ENCODE peak calls at places on chromosome 19, in nine cellular contexts. One of them, this sample, is unnamed.

GRCh38 chr19:41427647-41428480 is 690 bp upstream of the B3GNT8 start:
- DNase-seq in ovary: peak
- DNase-seq in adrenal gland: peak
- DNase-seq in uterus: peak
- DNase-seq in K562: peak
- DNase-seq in IMR-90: no peak
- DNase-seq in transverse colon: peak
- DNase-seq in heart left ventricle: peak
- DNase-seq in A549: no peak
- DNase-seq in this sample: peak

GRCh38 chr19:4859697-4860096 is 7.8 kb downstream of the PLIN3 start:
- DNase-seq in heart left ventricle: no peak
- DNase-seq in uterus: no peak
- DNase-seq in ovary: no peak
- DNase-seq in transverse colon: no peak
- DNase-seq in A549: no peak
- DNase-seq in K562: no peak
- DNase-seq in IMR-90: no peak
- DNase-seq in adrenal gland: no peak
- DNase-seq in this sample: no peak

GRCh38 chr19:7280940-7281666 is 13.1 kb downstream of the INSR start:
- DNase-seq in K562: no peak
- DNase-seq in ovary: no peak
- DNase-seq in A549: no peak
- DNase-seq in transverse colon: no peak
- DNase-seq in uterus: no peak
- DNase-seq in adrenal gland: no peak
- DNase-seq in IMR-90: no peak
- DNase-seq in heart left ventricle: no peak
- DNase-seq in this sample: no peak

GRCh38 chr19:17777840-17778620 is 16.9 kb upstream of the B3GNT3 start:
- DNase-seq in IMR-90: peak
- DNase-seq in heart left ventricle: peak
- DNase-seq in A549: peak
- DNase-seq in transverse colon: peak
- DNase-seq in K562: peak
- DNase-seq in uterus: no peak
- DNase-seq in adrenal gland: no peak
- DNase-seq in ovary: peak
- DNase-seq in this sample: no peak

GRCh38 chr19:782195-783043 is 14.8 kb upstream of the PTBP1 start:
- DNase-seq in adrenal gland: peak
- DNase-seq in transverse colon: no peak
- DNase-seq in A549: peak
- DNase-seq in IMR-90: peak
- DNase-seq in ovary: no peak
- DNase-seq in K562: no peak
- DNase-seq in uterus: no peak
- DNase-seq in heart left ventricle: no peak
- DNase-seq in this sample: peak

GRCh38 chr19:38270587-38271167 is 6.3 kb downstream of the SPINT2 start:
- DNase-seq in A549: peak
- DNase-seq in IMR-90: peak
- DNase-seq in heart left ventricle: no peak
- DNase-seq in transverse colon: no peak
- DNase-seq in uterus: no peak
- DNase-seq in K562: peak
- DNase-seq in ovary: no peak
- DNase-seq in adrenal gland: no peak
- DNase-seq in this sample: no peak

GRCh38 chr19:532578-533484 is 1.3 kb downstream of the CDC34 start:
- DNase-seq in transverse colon: peak
- DNase-seq in ovary: peak
- DNase-seq in IMR-90: peak
- DNase-seq in A549: peak
- DNase-seq in uterus: peak
- DNase-seq in K562: no peak
- DNase-seq in heart left ventricle: peak
- DNase-seq in adrenal gland: peak
- DNase-seq in this sample: peak

GRCh38 chr19:14570864-14571527 is 870 bp downstream of the NDUFB7 start:
- DNase-seq in IMR-90: no peak
- DNase-seq in adrenal gland: no peak
- DNase-seq in K562: no peak
- DNase-seq in A549: no peak
- DNase-seq in uterus: no peak
- DNase-seq in heart left ventricle: no peak
- DNase-seq in transverse colon: no peak
- DNase-seq in ovary: no peak
- DNase-seq in this sample: no peak

GRCh38 chr19:28633223-28634030 is 579.5 kb downstream of the UQCRFS1 start:
- DNase-seq in IMR-90: peak
- DNase-seq in adrenal gland: peak
- DNase-seq in A549: no peak
- DNase-seq in heart left ventricle: no peak
- DNase-seq in K562: peak
- DNase-seq in ovary: no peak
- DNase-seq in transverse colon: peak
- DNase-seq in uterus: no peak
- DNase-seq in this sample: peak

GRCh38 chr19:17075860-17076538 is 422 bp downstream of the MYO9B start:
- DNase-seq in heart left ventricle: peak
- DNase-seq in A549: peak
- DNase-seq in IMR-90: peak
- DNase-seq in K562: peak
- DNase-seq in uterus: peak
- DNase-seq in ovary: no peak
- DNase-seq in transverse colon: peak
- DNase-seq in adrenal gland: peak
- DNase-seq in this sample: peak

GRCh38 chr19:4933528-4933927 is 24.2 kb downstream of the UHRF1 start:
- DNase-seq in K562: no peak
- DNase-seq in A549: no peak
- DNase-seq in heart left ventricle: no peak
- DNase-seq in transverse colon: peak
- DNase-seq in IMR-90: no peak
- DNase-seq in adrenal gland: no peak
- DNase-seq in ovary: no peak
- DNase-seq in uterus: no peak
- DNase-seq in this sample: no peak

GRCh38 chr19:12550951-12551832 is at the start of gene ZNF564:
- DNase-seq in adrenal gland: peak
- DNase-seq in A549: peak
- DNase-seq in ovary: peak
- DNase-seq in K562: peak
- DNase-seq in IMR-90: peak
- DNase-seq in transverse colon: peak
- DNase-seq in uterus: peak
- DNase-seq in heart left ventricle: peak
- DNase-seq in this sample: peak

GRCh38 chr19:54431255-54431838 is 16.1 kb downstream of the TTYH1 start:
- DNase-seq in IMR-90: peak
- DNase-seq in transverse colon: peak
- DNase-seq in adrenal gland: peak
- DNase-seq in ovary: no peak
- DNase-seq in heart left ventricle: peak
- DNase-seq in A549: no peak
- DNase-seq in K562: no peak
- DNase-seq in uterus: no peak
- DNase-seq in this sample: peak

GRCh38 chr19:13286195-13286985 is 136.2 kb downstream of the IER2 start:
- DNase-seq in K562: no peak
- DNase-seq in A549: no peak
- DNase-seq in IMR-90: no peak
- DNase-seq in uterus: no peak
- DNase-seq in adrenal gland: no peak
- DNase-seq in transverse colon: no peak
- DNase-seq in ovary: no peak
- DNase-seq in heart left ventricle: no peak
- DNase-seq in this sample: no peak

GRCh38 chr19:3067549-3067948 is 5.3 kb upstream of the TLE5 start:
- DNase-seq in IMR-90: no peak
- DNase-seq in ovary: no peak
- DNase-seq in uterus: no peak
- DNase-seq in transverse colon: no peak
- DNase-seq in adrenal gland: no peak
- DNase-seq in K562: no peak
- DNase-seq in A549: no peak
- DNase-seq in heart left ventricle: no peak
- DNase-seq in this sample: no peak

GRCh38 chr19:34676697-34677385 is at the start of gene SCGB2B2:
- DNase-seq in transverse colon: no peak
- DNase-seq in adrenal gland: no peak
- DNase-seq in uterus: no peak
- DNase-seq in IMR-90: no peak
- DNase-seq in K562: no peak
- DNase-seq in ovary: no peak
- DNase-seq in A549: peak
- DNase-seq in heart left ventricle: peak
- DNase-seq in this sample: no peak
- TF ChIP-seq CTCF in transverse colon: no peak
- TF ChIP-seq CTCF in adrenal gland: no peak
- TF ChIP-seq CTCF in uterus: peak
- TF ChIP-seq CTCF in IMR-90: no peak
- TF ChIP-seq CTCF in K562: no peak
- TF ChIP-seq CTCF in ovary: peak
- TF ChIP-seq CTCF in A549: no peak
- TF ChIP-seq CTCF in heart left ventricle: no peak
- TF ChIP-seq CTCF in this sample: no peak

DNA sequence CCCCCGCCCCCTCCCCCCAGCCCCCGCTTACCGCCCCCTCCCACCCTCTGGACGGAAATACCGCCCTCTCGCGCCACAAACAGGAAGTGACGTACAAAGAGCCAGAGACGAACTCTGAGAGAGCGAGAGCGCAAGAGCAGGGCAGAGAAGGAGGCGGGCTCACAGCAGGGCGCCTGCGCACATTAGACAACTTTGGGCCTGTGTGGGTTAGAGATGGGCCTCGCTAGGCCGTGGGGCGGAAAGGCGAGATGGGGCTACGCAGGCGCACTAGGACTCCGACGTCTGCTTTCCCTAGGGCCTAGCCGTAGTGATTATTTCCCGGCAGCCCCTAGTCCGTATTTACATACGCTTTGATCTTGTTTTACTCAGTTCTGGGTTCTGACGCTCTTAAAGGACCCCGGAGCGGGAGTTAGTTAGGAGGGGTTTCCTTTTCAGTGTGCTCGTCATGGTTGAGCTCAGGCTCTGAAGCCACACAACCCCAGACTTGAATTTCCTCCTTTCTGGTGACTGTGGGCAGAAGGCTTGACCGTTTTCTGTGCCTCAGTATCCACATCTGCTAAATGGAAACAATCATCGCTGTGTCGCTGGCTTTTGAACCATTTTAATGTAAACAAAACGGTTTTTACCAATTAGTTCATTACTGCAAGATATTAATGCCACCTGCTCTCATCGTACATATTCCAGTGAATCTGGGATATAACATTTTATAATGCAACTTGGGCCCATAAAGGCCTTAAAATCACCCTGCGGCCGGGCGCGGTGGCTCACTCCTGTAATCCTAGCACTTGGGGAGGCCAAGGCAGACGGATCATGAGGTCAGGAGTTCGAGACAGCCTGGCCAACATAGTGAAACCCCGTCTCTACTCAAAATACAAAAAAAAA is 449 bp upstream of the AKT2 start:
- DNase-seq in ovary: peak
- DNase-seq in K562: peak
- DNase-seq in IMR-90: peak
- DNase-seq in adrenal gland: peak
- DNase-seq in A549: peak
- DNase-seq in transverse colon: peak
- DNase-seq in heart left ventricle: peak
- DNase-seq in uterus: peak
- DNase-seq in this sample: peak
- TF ChIP-seq POLR2A in ovary: peak
- TF ChIP-seq POLR2A in K562: peak
- TF ChIP-seq POLR2A in IMR-90: peak
- TF ChIP-seq POLR2A in adrenal gland: no peak
- TF ChIP-seq POLR2A in A549: peak
- TF ChIP-seq POLR2A in transverse colon: peak
- TF ChIP-seq POLR2A in heart left ventricle: peak
- TF ChIP-seq POLR2A in uterus: peak
- TF ChIP-seq POLR2A in this sample: no peak

GRCh38 chr19:47352095-47352494 is 3.0 kb downstream of the DHX34 start:
- DNase-seq in A549: no peak
- DNase-seq in heart left ventricle: no peak
- DNase-seq in K562: no peak
- DNase-seq in adrenal gland: no peak
- DNase-seq in uterus: no peak
- DNase-seq in IMR-90: no peak
- DNase-seq in transverse colon: no peak
- DNase-seq in ovary: no peak
- DNase-seq in this sample: no peak
- H3K4me3 ChIP-seq in A549: no peak
- H3K4me3 ChIP-seq in heart left ventricle: no peak
- H3K4me3 ChIP-seq in K562: peak
- H3K4me3 ChIP-seq in adrenal gland: no peak
- H3K4me3 ChIP-seq in uterus: no peak
- H3K4me3 ChIP-seq in IMR-90: no peak
- H3K4me3 ChIP-seq in transverse colon: no peak
- H3K4me3 ChIP-seq in ovary: no peak
- H3K4me3 ChIP-seq in this sample: no peak

GRCh38 chr19:6125571-6125989 is 9.9 kb upstream of the ACSBG2 start:
- DNase-seq in transverse colon: peak
- DNase-seq in ovary: no peak
- DNase-seq in A549: no peak
- DNase-seq in uterus: peak
- DNase-seq in heart left ventricle: peak
- DNase-seq in IMR-90: peak
- DNase-seq in K562: peak
- DNase-seq in adrenal gland: peak
- DNase-seq in this sample: peak

GRCh38 chr19:6127716-6128335 is 7.6 kb upstream of the ACSBG2 start:
- DNase-seq in adrenal gland: no peak
- DNase-seq in K562: no peak
- DNase-seq in uterus: no peak
- DNase-seq in A549: no peak
- DNase-seq in IMR-90: peak
- DNase-seq in ovary: no peak
- DNase-seq in heart left ventricle: no peak
- DNase-seq in transverse colon: no peak
- DNase-seq in this sample: no peak

GRCh38 chr19:6126335-6126974 is 9.0 kb upstream of the ACSBG2 start:
- DNase-seq in transverse colon: no peak
- DNase-seq in IMR-90: peak
- DNase-seq in K562: peak
- DNase-seq in heart left ventricle: no peak
- DNase-seq in ovary: no peak
- DNase-seq in adrenal gland: no peak
- DNase-seq in A549: peak
- DNase-seq in uterus: no peak
- DNase-seq in this sample: no peak
- TF ChIP-seq CTCF in transverse colon: peak
- TF ChIP-seq CTCF in IMR-90: peak
- TF ChIP-seq CTCF in K562: peak
- TF ChIP-seq CTCF in heart left ventricle: no peak
- TF ChIP-seq CTCF in ovary: no peak
- TF ChIP-seq CTCF in adrenal gland: peak
- TF ChIP-seq CTCF in A549: peak
- TF ChIP-seq CTCF in uterus: no peak
- TF ChIP-seq CTCF in this sample: no peak

GRCh38 chr19:8323781-8324185 is 2.5 kb downstream of the RPS28 start:
- DNase-seq in heart left ventricle: no peak
- DNase-seq in A549: no peak
- DNase-seq in transverse colon: no peak
- DNase-seq in IMR-90: no peak
- DNase-seq in uterus: no peak
- DNase-seq in K562: no peak
- DNase-seq in ovary: no peak
- DNase-seq in adrenal gland: no peak
- DNase-seq in this sample: no peak
- TF ChIP-seq POLR2A in heart left ventricle: no peak
- TF ChIP-seq POLR2A in A549: no peak
- TF ChIP-seq POLR2A in transverse colon: no peak
- TF ChIP-seq POLR2A in IMR-90: no peak
- TF ChIP-seq POLR2A in uterus: no peak
- TF ChIP-seq POLR2A in K562: no peak
- TF ChIP-seq POLR2A in ovary: no peak
- TF ChIP-seq POLR2A in adrenal gland: no peak
- TF ChIP-seq POLR2A in this sample: no peak

This sample was measured in thyroid gland.